ENCODE peak calls at places on chromosome 19, in five cellular contexts. R, F, U, Y and C are unnamed samples.

GRCh38 chr19:34513767-34514166 is 32.2 kb downstream of the WTIP start:
- DNase-seq in R (no peak), U (no peak), F (no peak), Y (no peak), C (no peak)

GRCh38 chr19:50361290-50362029 is 4.0 kb downstream of the NAPSA start:
- DNase-seq in F (no peak), Y (no peak), U (no peak), R (no peak), C (peak)

GRCh38 chr19:15379996-15380647 is 535 bp upstream of the AKAP8 start:
- DNase-seq in F (peak), R (peak), Y (no peak), U (peak), C (peak)

GRCh38 chr19:33432408-33433170 is 59.1 kb downstream of the CEBPG start:
- DNase-seq in R (no peak), U (peak), Y (no peak), F (no peak), C (peak)

GRCh38 chr19:39631178-39631577 is 24.5 kb upstream of the LGALS16 start:
- DNase-seq in F (no peak), Y (no peak), U (no peak), R (no peak), C (no peak)

GRCh38 chr19:3140667-3141038 is 4.8 kb downstream of the GNA15 start:
- DNase-seq in R (no peak), U (no peak), F (no peak), Y (no peak), C (no peak)

GRCh38 chr19:54029930-54030490 is 33.7 kb downstream of the VSTM1 start:
- DNase-seq in U (peak), Y (peak), F (peak), R (peak), C (no peak)

GRCh38 chr19:42322305-42322704 is 3.1 kb upstream of the MEGF8 start:
- DNase-seq in R (no peak), U (no peak), Y (no peak), F (no peak), C (no peak)

GRCh38 chr19:34193876-34194275 is 21.6 kb downstream of the LSM14A start:
- DNase-seq in U (no peak), Y (no peak), R (peak), F (no peak), C (no peak)

GRCh38 chr19:23776507-23777205 is 18.0 kb upstream of the ZNF681 start:
- DNase-seq in U (no peak), Y (no peak), R (no peak), F (no peak), C (no peak)

GRCh38 chr19:46254776-46255175 is 25.2 kb downstream of the IGFL1 start:
- DNase-seq in R (no peak), U (no peak), F (no peak), Y (no peak), C (no peak)

GRCh38 chr19:18648971-18649310 is 12.1 kb downstream of the KLHL26 start:
- DNase-seq in R (peak), U (no peak), F (no peak), Y (no peak), C (no peak)

GRCh38 chr19:54040003-54040402 is 23.7 kb downstream of the VSTM1 start:
- DNase-seq in U (no peak), R (no peak), Y (no peak), F (no peak), C (no peak)

GRCh38 chr19:33868821-33869412 is 72.2 kb downstream of the KCTD15 start:
- DNase-seq in R (peak), Y (peak), U (no peak), F (peak), C (no peak)

GRCh38 chr19:39681416-39681815 is 22.9 kb upstream of the LGALS14 start:
- DNase-seq in F (no peak), Y (no peak), R (no peak), U (no peak), C (no peak)

GRCh38 chr19:19274716-19275115 is 1.6 kb upstream of the TM6SF2 start:
- DNase-seq in U (no peak), F (no peak), R (no peak), Y (no peak), C (no peak)

GRCh38 chr19:33758541-33759013 is 38.1 kb upstream of the KCTD15 start:
- DNase-seq in F (no peak), R (peak), Y (no peak), U (peak), C (no peak)

GRCh38 chr19:17687857-17688784 is at the start of gene UNC13A:
- DNase-seq in U (peak), Y (peak), R (peak), F (peak), C (no peak)

GRCh38 chr19:39524495-39524894 is 8.2 kb downstream of the EID2B start:
- DNase-seq in R (no peak), U (peak), F (no peak), Y (no peak), C (no peak)

GRCh38 chr19:40512473-40513344 is 45.9 kb downstream of the SPTBN4 start:
- DNase-seq in R (peak), Y (no peak), U (peak), F (no peak), C (no peak)

GRCh38 chr19:954672-955494 is 29.0 kb downstream of the ARID3A start:
- DNase-seq in Y (no peak), F (no peak), R (peak), U (no peak), C (peak)

GRCh38 chr19:19372656-19373416 is 32.6 kb upstream of the GATAD2A start:
- DNase-seq in Y (peak), U (no peak), R (peak), F (peak), C (no peak)

GRCh38 chr19:16168465-16169081 is 4.8 kb downstream of the CIB3 start:
- DNase-seq in U (no peak), R (peak), Y (no peak), F (no peak), C (no peak)

GRCh38 chr19:49829200-49829599 is 11.1 kb downstream of the MED25 start:
- DNase-seq in F (no peak), U (no peak), R (no peak), Y (no peak), C (no peak)

GRCh38 chr19:13095934-13096890 is 6.4 kb downstream of the LYL1 start:
- DNase-seq in U (peak), Y (peak), R (no peak), F (no peak), C (no peak)
- TF ChIP-seq CTCF in U (peak), Y (no peak), R (no peak), F (peak), C (peak)

DNA sequence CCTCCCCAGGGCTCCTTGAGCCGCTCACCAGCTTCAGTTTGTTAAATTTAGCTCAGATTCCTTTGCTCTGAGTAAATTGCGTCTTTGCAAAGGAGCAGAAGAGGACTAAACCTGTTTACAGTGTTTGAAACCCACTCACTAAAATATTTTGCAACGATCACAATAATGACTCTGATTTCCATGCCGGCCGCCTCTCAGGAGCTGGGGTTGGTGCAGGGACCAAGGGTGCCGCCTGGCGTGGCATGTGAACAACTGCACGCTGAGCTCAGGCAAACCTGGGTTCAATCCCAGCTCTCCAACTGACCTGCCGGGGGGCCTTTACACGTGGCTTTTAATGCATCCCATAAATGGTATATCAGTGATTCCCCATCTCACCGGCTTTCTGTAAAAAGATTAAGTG is 68.7 kb upstream of the CACNA1A start:
- DNase-seq in R (no peak), F (no peak), Y (no peak), U (peak), C (no peak)
- TF ChIP-seq CTCF in R (peak), F (peak), Y (no peak), U (peak), C (peak)

GRCh38 chr19:4660181-4660791 is 9.9 kb downstream of the MYDGF start:
- DNase-seq in U (peak), F (no peak), R (no peak), Y (no peak), C (no peak)
- TF ChIP-seq CTCF in U (no peak), F (peak), R (peak), Y (no peak), C (peak)

GRCh38 chr19:4493929-4494690 is 22.0 kb downstream of the HDGFL2 start:
- DNase-seq in Y (no peak), U (peak), R (no peak), F (no peak), C (peak)

GRCh38 chr19:4496304-4496703 is 22.0 kb downstream of the PLIN4 start:
- DNase-seq in U (no peak), R (no peak), F (no peak), Y (no peak), C (no peak)

GRCh38 chr19:4493104-4493928 is 21.2 kb downstream of the HDGFL2 start:
- DNase-seq in R (no peak), U (no peak), F (no peak), Y (no peak), C (no peak)

GRCh38 chr19:4494691-4495064 is 22.6 kb downstream of the HDGFL2 start:
- DNase-seq in R (no peak), Y (no peak), U (no peak), F (no peak), C (no peak)

GRCh38 chr19:4495471-4495870 is 22.8 kb downstream of the PLIN4 start:
- DNase-seq in Y (no peak), U (peak), F (no peak), R (no peak), C (no peak)
- TF ChIP-seq CTCF in Y (no peak), U (no peak), F (no peak), R (peak), C (peak)

GRCh38 chr19:36203293-36203692 is 11.2 kb downstream of the ZNF565 start:
- DNase-seq in U (no peak), F (no peak), Y (no peak), R (no peak), C (peak)
- TF ChIP-seq CTCF in U (no peak), F (no peak), Y (no peak), R (no peak), C (no peak)

GRCh38 chr19:47428177-47428894 is 9.0 kb upstream of the MEIS3 start:
- DNase-seq in Y (peak), R (peak), F (peak), U (peak), C (no peak)

GRCh38 chr19:47423203-47423882 is 4.0 kb upstream of the MEIS3 start:
- DNase-seq in F (no peak), R (no peak), Y (no peak), U (no peak), C (no peak)

GRCh38 chr19:47429140-47429793 is 9.9 kb upstream of the MEIS3 start:
- DNase-seq in Y (no peak), F (no peak), U (no peak), R (no peak), C (no peak)

GRCh38 chr19:47430041-47430802 is 10.9 kb upstream of the MEIS3 start:
- DNase-seq in U (peak), Y (no peak), F (no peak), R (peak), C (no peak)

GRCh38 chr19:47427241-47428176 is 8.2 kb upstream of the MEIS3 start:
- DNase-seq in U (peak), F (peak), R (peak), Y (peak), C (no peak)
- TF ChIP-seq CTCF in U (peak), F (peak), R (peak), Y (peak), C (peak)

DNA sequence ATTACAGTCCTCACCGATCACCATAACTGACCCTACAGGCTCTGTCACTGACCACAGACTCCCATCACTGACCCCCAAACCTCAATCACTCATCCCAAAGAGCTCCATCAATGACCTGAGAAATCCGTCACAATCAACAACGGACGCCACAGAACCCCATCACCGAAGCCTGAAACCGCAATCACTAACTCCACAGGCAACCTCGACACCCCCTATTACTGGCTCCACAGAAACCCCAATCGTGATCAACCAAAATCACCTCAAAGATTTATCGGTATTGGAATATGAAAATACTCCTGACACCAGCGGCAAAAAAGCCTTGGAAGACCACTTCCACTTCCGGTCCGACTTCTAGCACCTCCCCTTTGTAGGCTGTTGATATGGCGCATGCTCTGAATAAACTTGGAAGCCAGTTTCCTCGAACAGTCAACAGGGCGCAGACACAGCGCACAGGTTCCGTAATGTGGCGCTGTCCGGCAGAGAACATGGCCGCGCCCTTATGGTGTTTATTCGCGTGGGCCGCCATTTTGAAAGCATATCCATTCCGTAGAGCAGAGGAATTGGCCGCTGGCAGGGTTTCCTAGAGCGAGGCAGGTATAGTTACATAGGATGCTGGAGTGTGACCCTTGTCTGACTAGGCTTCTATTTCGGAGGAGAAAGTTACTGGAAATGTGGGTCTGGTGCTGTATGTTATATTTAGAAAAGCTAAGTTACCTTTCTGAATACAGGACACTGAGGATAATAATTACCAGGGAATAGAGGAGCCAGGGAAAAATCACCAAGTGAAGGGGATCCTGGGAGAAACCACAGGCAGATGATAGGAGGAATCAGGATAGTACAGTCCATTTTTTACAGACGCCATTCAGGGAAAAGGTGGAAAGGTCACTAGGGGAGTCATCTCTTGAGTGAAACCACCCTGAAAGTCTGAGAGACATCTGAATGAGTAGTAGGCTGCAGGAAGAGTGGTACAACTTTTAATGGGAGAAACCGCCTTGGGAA is at the start of gene ZNF585A:
- DNase-seq in Y (peak), F (peak), R (peak), U (peak), C (peak)
- TF ChIP-seq CTCF in Y (no peak), F (peak), R (peak), U (no peak), C (peak)

GRCh38 chr19:28731577-28731976 is 481.4 kb downstream of the UQCRFS1 start:
- DNase-seq in R (no peak), U (no peak), F (no peak), Y (no peak), C (no peak)
- TF ChIP-seq CTCF in R (no peak), U (peak), F (no peak), Y (no peak), C (peak)

GRCh38 chr19:6100284-6100915 is 9.9 kb downstream of the RFX2 start:
- DNase-seq in R (no peak), Y (peak), F (no peak), U (no peak), C (no peak)
- TF ChIP-seq CTCF in R (no peak), Y (no peak), F (peak), U (no peak), C (no peak)

DNA sequence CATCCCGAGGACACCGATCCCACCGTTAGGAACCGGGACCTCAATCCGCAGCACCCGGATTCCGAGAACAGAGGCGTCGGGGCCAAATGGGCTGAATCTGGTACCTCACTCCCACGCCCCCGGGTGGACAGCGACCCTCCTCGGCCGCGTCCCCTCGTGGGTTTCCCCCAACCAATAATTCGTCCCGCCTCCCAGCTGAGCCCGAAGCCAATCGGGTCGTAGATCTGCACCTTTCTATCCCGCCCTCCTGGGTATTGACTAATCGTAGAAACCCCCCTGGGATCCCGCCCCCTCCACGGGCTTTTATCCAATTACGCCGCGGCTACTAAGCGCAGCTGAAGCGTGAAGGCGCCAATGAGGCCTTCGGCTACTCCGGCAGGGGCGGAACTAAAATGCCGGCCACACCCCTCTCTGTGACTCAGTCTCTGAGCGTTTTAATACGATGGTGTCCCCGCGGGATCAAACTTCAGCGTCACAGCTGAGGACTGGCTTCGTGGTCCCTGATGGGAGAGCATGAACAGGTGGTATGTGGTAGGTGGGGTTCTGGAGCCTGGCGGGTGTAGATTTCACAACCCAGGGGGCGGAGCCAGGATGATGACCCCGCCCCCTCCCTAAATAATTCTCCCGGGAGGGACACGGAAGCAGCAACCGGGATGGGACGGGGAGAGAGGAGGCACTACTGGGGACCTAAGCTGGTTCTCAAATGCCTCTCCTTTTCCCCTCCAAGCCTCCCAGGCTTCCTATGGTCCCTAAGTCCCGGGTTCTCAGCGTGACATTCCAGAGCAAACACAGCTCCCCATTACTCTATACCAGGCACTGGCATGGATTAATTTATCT is at the start of the genes CCDC159 and TMEM205:
- DNase-seq in U (peak), R (peak), Y (peak), F (peak), C (peak)
- TF ChIP-seq CTCF in U (no peak), R (no peak), Y (no peak), F (peak), C (peak)